ENCODE peak calls at places on chromosomes 6 and 20, in six cellular contexts. Y is GM23338, W is PC-3, U is SK-N-SH, K is neural progenitor cell, Q is MM.1S. X is an unnamed sample.

GRCh38 chr6:140052757-140053729 is 678.6 kb upstream of the CITED2 start:
- DNase-seq in U (no peak), Q (no peak), Y (peak; percentile 51), K (peak; percentile 41), W (peak; percentile 17), X (peak; percentile 65)

GRCh38 chr6:79048611-79049010 is 29.4 kb downstream of the PHIP start:
- DNase-seq in U (peak; percentile 8), W (peak; percentile 41), Y (peak; percentile 77), Q (no peak), K (peak; percentile 40), X (peak; percentile 60)

GRCh38 chr20:33933469-33933909 is 60.2 kb upstream of the RALY start:
- DNase-seq in Y (peak; percentile 93), U (peak; percentile 52), Q (peak; percentile 39), W (peak; percentile 56), K (peak; percentile 71), X (peak; percentile 89)

GRCh38 chr6:169131356-169131755 is 122.3 kb downstream of the THBS2 start:
- DNase-seq in K (no peak), Q (no peak), Y (no peak), U (no peak), W (no peak), X (peak; percentile 21)

GRCh38 chr6:140480852-140481251 is 1106.4 kb upstream of the CITED2 start:
- DNase-seq in U (no peak), Y (no peak), W (no peak), Q (no peak), K (no peak), X (peak; percentile 57)

GRCh38 chr6:10578718-10579117 is 57.6 kb downstream of the GCNT2 start:
- DNase-seq in Y (no peak), U (no peak), Q (no peak), W (no peak), K (no peak), X (no peak)

GRCh38 chr20:5524886-5525285 is 208.1 kb upstream of the PROKR2 start:
- DNase-seq in W (no peak), K (no peak), U (no peak), Q (no peak), Y (no peak), X (no peak)

GRCh38 chr6:16403831-16404230 is 165.4 kb downstream of the GMPR start:
- DNase-seq in Q (no peak), K (no peak), W (peak; percentile 38), U (no peak), Y (no peak), X (peak; percentile 55)

GRCh38 chr20:4135385-4136077 is 120.2 kb upstream of the RNF24 start:
- DNase-seq in U (no peak), W (peak; percentile 99), Y (no peak), Q (no peak), K (no peak), X (peak; percentile 99)

GRCh38 chr6:158438201-158438600 is 121.7 kb upstream of the TMEM181 start:
- DNase-seq in Y (no peak), U (no peak), W (no peak), K (no peak), Q (no peak), X (no peak)

GRCh38 chr20:36501367-36502006 is 39.8 kb upstream of the MYL9 start:
- DNase-seq in W (no peak), Y (no peak), U (no peak), Q (no peak), K (no peak), X (no peak)

GRCh38 chr6:98836025-98836961 is 1.9 kb downstream of the POU3F2 start:
- DNase-seq in K (peak; percentile 76), Q (no peak), W (no peak), Y (peak; percentile 82), U (no peak), X (no peak)

GRCh38 chr20:36507746-36508145 is 33.6 kb upstream of the MYL9 start:
- DNase-seq in U (no peak), W (peak; percentile 46), Q (no peak), K (no peak), Y (no peak), X (no peak)

GRCh38 chr20:57258055-57258454 is 8.4 kb downstream of the BMP7 start:
- DNase-seq in K (peak; percentile 67), Q (no peak), U (no peak), Y (peak; percentile 67), W (no peak), X (no peak)

GRCh38 chr20:57991211-57991841 is 237.1 kb downstream of the ANKRD60 start:
- DNase-seq in Y (no peak), Q (no peak), K (no peak), U (peak; percentile 57), W (peak; percentile 97), X (peak; percentile 97)

GRCh38 chr6:113047932-113048331 is 700.8 kb downstream of the RFPL4B start:
- DNase-seq in U (no peak), K (no peak), Y (no peak), Q (no peak), W (no peak), X (peak; percentile 58)

GRCh38 chr6:686528-686927 is 6.4 kb downstream of the EXOC2 start:
- DNase-seq in W (no peak), K (peak; percentile 34), U (no peak), Q (no peak), Y (peak; percentile 53), X (no peak)

GRCh38 chr20:24669701-24670100 is 200.3 kb downstream of the SYNDIG1 start:
- DNase-seq in Q (no peak), W (no peak), K (no peak), U (no peak), Y (no peak), X (no peak)

GRCh38 chr6:4355241-4355640 is 219.9 kb upstream of the ECI2 start:
- DNase-seq in Y (no peak), U (no peak), K (peak; percentile 34), Q (no peak), W (peak; percentile 76), X (peak; percentile 96)

GRCh38 chr6:136201735-136202134 is 48.4 kb downstream of the MTFR2 start:
- DNase-seq in K (no peak), Y (no peak), U (no peak), Q (no peak), W (peak; percentile 5), X (peak; percentile 28)

GRCh38 chr20:37075932-37076685 is 19.7 kb downstream of the RBL1 start:
- DNase-seq in W (peak; percentile 10), Q (no peak), Y (no peak), U (no peak), K (no peak), X (no peak)

GRCh38 chr20:14178952-14179351 is 158.5 kb downstream of the FLRT3 start:
- DNase-seq in U (no peak), Q (no peak), W (peak; percentile 45), K (no peak), Y (no peak), X (peak; percentile 43)

GRCh38 chr6:167122827-167123657 is at the start of gene CCR6:
- DNase-seq in Y (no peak), U (no peak), W (no peak), Q (no peak), K (no peak), X (no peak)

GRCh38 chr6:168359794-168360193 is 40.2 kb upstream of the DACT2 start:
- DNase-seq in U (no peak), K (no peak), Q (no peak), Y (no peak), W (no peak), X (no peak)

GRCh38 chr20:41135888-41136243 is 1.5 kb upstream of the PLCG1 start:
- DNase-seq in U (no peak), Q (no peak), W (no peak), K (no peak), Y (no peak), X (no peak)

GRCh38 chr6:156400487-156400886 is 376.7 kb upstream of the ARID1B start:
- DNase-seq in K (no peak), Y (no peak), W (no peak), Q (no peak), U (no peak), X (no peak)

GRCh38 chr6:39791850-39792500 is at the start of gene DAAM2:
- DNase-seq in Y (peak; percentile 66), K (peak; percentile 70), Q (no peak), U (peak; percentile 81), W (no peak), X (peak; percentile 79)

GRCh38 chr20:50815162-50815989 is 20.5 kb downstream of the BCAS4 start:
- DNase-seq in Q (peak; percentile 56), Y (no peak), W (peak; percentile 33), K (no peak), U (no peak), X (peak; percentile 60)

GRCh38 chr20:50814438-50815161 is 19.7 kb downstream of the BCAS4 start:
- DNase-seq in W (no peak), K (no peak), U (no peak), Q (no peak), Y (no peak), X (no peak)

GRCh38 chr20:50819344-50819743 is 24.5 kb downstream of the BCAS4 start:
- DNase-seq in W (no peak), U (no peak), K (no peak), Q (no peak), Y (no peak), X (no peak)

GRCh38 chr20:50820515-50821256 is 25.8 kb downstream of the BCAS4 start:
- DNase-seq in Q (no peak), K (peak; percentile 40), Y (peak; percentile 51), U (no peak), W (no peak), X (no peak)

GRCh38 chr20:50817776-50818172 is 22.9 kb downstream of the BCAS4 start:
- DNase-seq in Q (no peak), U (no peak), Y (no peak), W (no peak), K (no peak), X (no peak)
- H3F3A ChIP-seq in Q (peaks cover 7% of the 10 kb centered on the region), U (peaks cover 8% of the 10 kb centered on the region), Y (no peaks in the 10 kb centered on the region), W (no peaks in the 10 kb centered on the region), K (peaks cover 13% of the 10 kb centered on the region), X (peaks cover 6% of the 10 kb centered on the region)

DNA sequence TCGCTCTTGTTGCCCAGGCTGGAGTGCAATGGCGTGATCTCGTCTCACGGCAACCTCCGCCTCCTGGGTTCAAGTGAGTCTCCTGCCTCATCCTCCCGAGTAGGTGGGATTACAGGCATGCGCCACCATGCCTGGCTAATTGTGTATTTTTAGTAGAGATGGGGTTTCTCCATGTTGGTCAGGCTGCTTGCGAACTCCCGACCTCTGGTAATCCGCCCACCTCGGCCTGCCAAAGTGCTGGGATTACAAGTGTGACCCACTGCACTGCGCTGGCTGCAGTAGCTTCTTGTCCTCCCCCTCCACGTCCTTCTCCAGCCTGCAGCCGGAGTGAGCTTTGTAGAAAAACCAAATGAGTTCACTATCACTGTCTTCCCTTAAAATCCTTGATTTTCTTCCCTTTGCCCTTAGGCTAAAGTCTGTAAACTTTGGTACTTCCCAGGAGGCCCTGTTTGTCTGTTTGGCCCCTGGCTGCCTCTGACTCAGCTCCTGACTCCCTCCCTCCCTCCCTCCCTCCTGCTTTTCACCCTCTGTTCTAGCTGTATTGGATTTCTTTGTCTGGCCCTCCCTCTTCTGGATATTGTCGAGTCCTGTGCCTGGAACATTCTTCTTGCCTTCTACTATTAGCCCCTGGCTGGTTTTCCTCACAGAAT is 12.9 kb downstream of the PARD6B start:
- DNase-seq in Q (no peak), U (peak; percentile 64), Y (peak; percentile 36), K (peak; percentile 62), W (peak; percentile 92), X (peak; percentile 91)
- TF ChIP-seq EZH2phosphoT487 in Q (no peak), U (no peak), Y (no peak), K (no peak), W (no peak), X (no peak)

GRCh38 chr6:106272289-106272688 is 53.3 kb downstream of the ATG5 start:
- DNase-seq in Q (no peak), U (no peak), K (no peak), Y (no peak), W (no peak), X (no peak)
- H3K27ac ChIP-seq in Q (peak overlapping the region; percentile 54), U (no peak overlapping the region), K (no peak overlapping the region), Y (no peak overlapping the region), W (no peak overlapping the region), X (no peak overlapping the region)

GRCh38 chr6:108675226-108676160 is 114.8 kb downstream of the FOXO3 start:
- DNase-seq in Q (no peak), K (no peak), U (no peak), Y (no peak), W (no peak), X (no peak)
- H3F3A ChIP-seq in Q (peaks cover 60% of the 10 kb centered on the region), K (no peaks in the 10 kb centered on the region), U (peaks cover 5% of the 10 kb centered on the region), Y (no peaks in the 10 kb centered on the region), W (no peaks in the 10 kb centered on the region), X (no peaks in the 10 kb centered on the region)